ENCODE peak calls at places on chromosomes 11 and 22, in four cellular contexts. K, S, P and J are unnamed samples.

GRCh38 chr11:73317803-73318202 is 9.7 kb downstream of the ARHGEF17 start:
- DNase-seq in K (no peak), P (no peak), S (no peak), J (no peak)

GRCh38 chr11:62930157-62930556 is 9.0 kb upstream of the CHRM1 start:
- DNase-seq in P (no peak), S (no peak), K (no peak), J (no peak)

GRCh38 chr11:104372111-104372510 is 208.2 kb upstream of the PDGFD start:
- DNase-seq in K (no peak), S (no peak), P (no peak), J (no peak)

GRCh38 chr22:47017245-47017644 is 254.8 kb downstream of the TBC1D22A start:
- DNase-seq in K (no peak), P (no peak), S (no peak), J (no peak)

GRCh38 chr11:73321342-73322110 is 13.4 kb downstream of the ARHGEF17 start:
- DNase-seq in K (peak), P (no peak), S (peak), J (peak)

GRCh38 chr22:19844423-19845368 is 10.0 kb downstream of the GNB1L start:
- DNase-seq in P (no peak), K (peak), S (peak), J (no peak)

GRCh38 chr11:46326813-46327416 is 20.3 kb upstream of the DGKZ start:
- DNase-seq in K (no peak), S (no peak), P (no peak), J (no peak)

GRCh38 chr22:46063861-46064235 is 86.5 kb upstream of the PPARA start:
- DNase-seq in P (no peak), S (peak), K (no peak), J (no peak)

GRCh38 chr22:22854466-22854865 is 33.1 kb upstream of the IGLL5 start:
- DNase-seq in P (no peak), S (no peak), K (no peak), J (no peak)

GRCh38 chr11:107591098-107591445 is at the start of gene ELMOD1:
- DNase-seq in P (no peak), S (peak), K (peak), J (peak)

GRCh38 chr11:47461876-47462275 is 12.9 kb upstream of the RAPSN start:
- DNase-seq in P (no peak), S (no peak), K (no peak), J (no peak)

GRCh38 chr11:5937868-5938602 is 4.0 kb upstream of the OR56A3 start:
- DNase-seq in S (no peak), P (no peak), K (no peak), J (no peak)

GRCh38 chr11:60954421-60954820 is 2.4 kb upstream of the SLC15A3 start:
- DNase-seq in P (no peak), K (no peak), S (no peak), J (no peak)

GRCh38 chr22:23847991-23848864 is 9.4 kb upstream of the DERL3 start:
- DNase-seq in K (no peak), P (no peak), S (no peak), J (no peak)

GRCh38 chr11:45289369-45289768 is 3.2 kb upstream of the SYT13 start:
- DNase-seq in K (no peak), S (no peak), P (no peak), J (no peak)

GRCh38 chr11:96263361-96263763 is 79.6 kb downstream of the MAML2 start:
- DNase-seq in P (no peak), S (no peak), K (no peak), J (no peak)

GRCh38 chr22:46084943-46085830 is 65.1 kb upstream of the PPARA start:
- DNase-seq in P (no peak), S (peak), K (peak), J (no peak)

GRCh38 chr11:28621648-28622215 is 513.5 kb downstream of the METTL15 start:
- DNase-seq in S (no peak), K (no peak), P (no peak), J (no peak)

GRCh38 chr11:102046841-102047240 is 396 bp upstream of the CFAP300 start:
- DNase-seq in S (no peak), K (no peak), P (no peak), J (no peak)

DNA sequence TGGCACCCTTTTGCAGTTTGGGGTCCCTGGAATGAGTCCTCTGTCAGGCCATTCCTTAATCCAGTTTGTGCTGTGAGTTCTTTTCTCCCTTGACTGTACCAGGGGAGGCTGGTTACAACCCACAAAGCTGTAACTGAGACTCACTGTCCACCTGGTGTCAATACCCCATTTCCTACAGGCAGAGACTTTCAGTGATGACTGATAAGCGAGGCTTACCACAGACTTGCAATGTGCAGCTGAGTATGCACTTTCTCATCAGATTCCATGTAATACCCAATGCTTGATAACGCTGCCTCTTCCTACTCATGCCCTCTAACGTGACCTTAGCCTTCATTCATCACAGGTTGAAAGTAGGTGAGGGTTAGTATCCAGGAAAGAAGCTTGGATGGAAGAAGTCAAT is 120.1 kb downstream of the INSC start:
- DNase-seq in P (no peak), K (no peak), S (no peak), J (no peak)
- TF ChIP-seq CTCF in P (no peak), K (no peak), S (no peak), J (no peak)

GRCh38 chr22:50244420-50245213 is at the start of gene TUBGCP6:
- DNase-seq in S (peak), P (peak), K (peak), J (peak)
- TF ChIP-seq CTCF in S (no peak), P (no peak), K (peak), J (no peak)

GRCh38 chr11:116366451-116366850 is 406.3 kb downstream of the BUD13 start:
- DNase-seq in K (no peak), S (no peak), P (no peak), J (no peak)
- TF ChIP-seq CTCF in K (no peak), S (no peak), P (no peak), J (no peak)

GRCh38 chr11:17894929-17895658 is 117.8 kb downstream of the SERGEF start:
- DNase-seq in P (no peak), S (peak), K (no peak), J (no peak)

GRCh38 chr11:17892409-17892808 is 120.4 kb downstream of the SERGEF start:
- DNase-seq in S (no peak), P (no peak), K (no peak), J (no peak)

GRCh38 chr11:17887779-17888178 is 125.1 kb downstream of the SERGEF start:
- DNase-seq in P (no peak), K (peak), S (no peak), J (no peak)

DNA sequence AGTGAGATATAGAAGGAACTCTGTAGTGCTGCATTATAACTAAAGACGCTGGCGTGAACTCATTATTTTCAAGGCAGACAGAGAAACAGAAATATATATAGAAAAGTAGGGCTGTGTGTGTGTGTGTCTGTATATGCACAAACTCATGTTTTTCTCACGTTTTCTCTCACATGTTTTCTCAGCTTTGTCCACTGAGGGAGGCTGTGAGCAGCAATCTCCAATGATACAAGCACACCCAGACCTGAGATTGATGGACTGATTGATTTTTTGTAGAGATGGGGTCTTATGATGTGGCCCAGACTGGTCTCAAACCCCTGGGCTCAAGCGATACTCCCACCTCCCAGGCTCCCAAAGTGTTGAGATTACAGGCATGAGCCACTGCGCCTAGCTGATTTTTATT is 122.5 kb downstream of the SERGEF start:
- DNase-seq in P (no peak), S (no peak), K (peak), J (no peak)
- TF ChIP-seq CTCF in P (no peak), S (no peak), K (peak), J (no peak)

DNA sequence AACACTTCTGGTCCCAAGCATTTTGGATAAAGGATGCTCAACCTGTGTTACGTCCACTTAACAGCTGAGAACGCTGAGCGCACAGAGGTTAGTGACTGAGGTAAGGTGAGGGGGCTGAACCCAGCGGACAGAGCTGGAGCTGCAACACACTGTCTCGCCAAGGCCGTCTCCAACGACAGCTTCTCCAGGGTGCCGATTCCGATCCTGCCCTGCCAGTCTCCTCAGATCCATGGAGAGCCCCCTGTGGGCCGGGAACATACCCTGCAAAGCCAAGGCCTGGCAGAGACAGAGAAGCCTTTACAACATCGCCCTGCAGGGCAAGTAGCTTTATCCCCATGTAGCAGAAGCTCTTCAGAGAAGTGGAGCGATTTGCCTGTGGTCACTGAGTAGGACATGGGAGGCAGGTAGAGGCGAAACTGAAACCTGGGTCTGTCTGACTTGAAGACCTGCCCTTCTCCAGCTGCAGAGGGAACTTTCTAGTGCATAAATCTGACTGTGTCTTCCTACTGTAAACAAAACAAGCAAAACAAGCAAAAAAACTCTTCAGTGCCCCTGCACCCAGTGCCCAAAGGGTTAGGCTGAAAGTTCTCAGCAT is 72.8 kb downstream of the SCUBE1 start:
- DNase-seq in K (no peak), P (no peak), S (no peak), J (no peak)
- TF ChIP-seq CTCF in K (no peak), P (no peak), S (no peak), J (no peak)

DNA sequence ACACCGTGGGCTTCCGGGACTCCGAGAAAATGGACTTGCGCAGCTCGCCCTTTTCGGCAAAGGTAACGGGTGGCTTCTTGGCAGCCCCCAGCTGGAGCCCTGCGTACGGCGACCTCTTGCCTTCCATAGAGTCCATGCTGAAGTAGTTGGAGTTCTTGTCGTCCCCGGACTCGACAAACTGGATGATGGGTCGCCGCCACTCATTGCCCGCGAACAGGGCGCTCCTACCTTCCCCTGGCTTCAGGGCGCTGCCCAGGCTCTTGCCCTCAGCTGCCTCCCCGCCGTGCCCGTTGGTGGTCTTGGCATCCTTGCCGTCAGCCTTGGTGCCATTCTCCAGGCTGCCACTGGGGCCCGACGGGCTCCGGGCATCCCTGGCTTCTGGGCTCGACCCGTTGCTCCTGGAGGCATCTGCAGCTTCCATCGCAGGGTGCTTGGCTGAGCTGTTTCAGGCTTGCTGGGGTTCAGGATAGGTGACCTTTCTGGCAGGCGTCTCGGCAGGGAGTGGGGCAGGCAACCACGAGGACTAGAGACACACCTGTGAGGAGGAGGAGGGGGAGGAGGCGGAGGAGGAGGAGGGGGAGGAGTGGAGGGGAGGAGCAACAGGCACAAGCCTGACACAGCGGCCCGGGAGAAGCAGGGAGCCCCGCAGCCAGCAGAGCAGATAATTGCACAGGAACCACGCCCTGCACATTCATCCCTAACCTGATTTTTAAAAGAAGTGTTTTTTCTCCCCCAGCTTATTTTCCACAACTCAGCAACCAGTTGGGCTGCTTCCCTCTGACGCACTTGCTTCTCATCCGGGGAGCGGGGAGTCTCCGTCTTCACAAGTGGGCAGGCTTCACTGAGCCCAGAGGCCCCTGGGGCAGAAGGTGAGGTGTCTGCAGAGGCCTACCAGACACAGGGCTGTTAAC is at the start of gene TRIM29:
- DNase-seq in P (peak), K (peak), S (peak), J (peak)
- TF ChIP-seq CTCF in P (no peak), K (no peak), S (no peak), J (no peak)

DNA sequence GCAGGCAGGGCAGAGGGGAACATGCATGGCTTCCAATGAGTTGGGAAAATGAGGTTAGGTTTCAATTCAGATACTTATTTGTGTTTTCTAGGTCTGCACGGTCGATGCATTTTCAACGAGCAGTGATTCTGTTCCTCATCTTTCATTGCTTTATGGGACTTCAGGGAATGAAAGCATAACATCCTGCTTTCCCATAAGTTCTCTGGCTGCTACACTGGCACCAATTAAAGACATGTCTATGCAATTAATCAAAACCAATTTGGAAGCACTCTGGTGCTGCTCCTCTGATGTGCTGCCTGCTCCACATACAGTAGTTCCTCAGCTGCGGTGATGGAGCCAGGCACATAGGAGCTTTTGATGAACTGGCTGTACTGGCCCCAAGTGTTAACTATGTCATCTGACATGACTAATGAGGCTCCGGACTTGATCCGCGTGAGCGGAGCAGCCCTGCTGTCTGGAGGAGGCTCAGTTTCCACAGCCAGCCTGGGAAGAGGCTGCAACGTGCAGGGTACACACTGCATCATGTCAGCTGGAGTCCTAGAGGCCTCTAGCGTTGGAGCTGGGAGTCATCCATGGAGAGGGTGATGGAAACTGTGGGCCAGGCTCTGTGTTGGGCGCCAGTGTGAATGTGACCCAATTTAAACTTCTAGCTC is 29.8 kb downstream of the GVQW3 start:
- DNase-seq in S (no peak), P (no peak), K (no peak), J (no peak)
- TF ChIP-seq CTCF in S (no peak), P (no peak), K (no peak), J (no peak)

GRCh38 chr11:17733261-17733660 is 1.3 kb upstream of the KCNC1 start:
- DNase-seq in S (no peak), P (no peak), K (peak), J (no peak)

GRCh38 chr11:17730137-17730536 is 4.4 kb upstream of the KCNC1 start:
- DNase-seq in S (no peak), K (no peak), P (no peak), J (no peak)

GRCh38 chr11:17734986-17735822 is 623 bp downstream of the KCNC1 start:
- DNase-seq in S (peak), K (peak), P (no peak), J (peak)

GRCh38 chr11:17734418-17734911 is at the start of gene KCNC1:
- DNase-seq in P (no peak), K (peak), S (no peak), J (no peak)

DNA sequence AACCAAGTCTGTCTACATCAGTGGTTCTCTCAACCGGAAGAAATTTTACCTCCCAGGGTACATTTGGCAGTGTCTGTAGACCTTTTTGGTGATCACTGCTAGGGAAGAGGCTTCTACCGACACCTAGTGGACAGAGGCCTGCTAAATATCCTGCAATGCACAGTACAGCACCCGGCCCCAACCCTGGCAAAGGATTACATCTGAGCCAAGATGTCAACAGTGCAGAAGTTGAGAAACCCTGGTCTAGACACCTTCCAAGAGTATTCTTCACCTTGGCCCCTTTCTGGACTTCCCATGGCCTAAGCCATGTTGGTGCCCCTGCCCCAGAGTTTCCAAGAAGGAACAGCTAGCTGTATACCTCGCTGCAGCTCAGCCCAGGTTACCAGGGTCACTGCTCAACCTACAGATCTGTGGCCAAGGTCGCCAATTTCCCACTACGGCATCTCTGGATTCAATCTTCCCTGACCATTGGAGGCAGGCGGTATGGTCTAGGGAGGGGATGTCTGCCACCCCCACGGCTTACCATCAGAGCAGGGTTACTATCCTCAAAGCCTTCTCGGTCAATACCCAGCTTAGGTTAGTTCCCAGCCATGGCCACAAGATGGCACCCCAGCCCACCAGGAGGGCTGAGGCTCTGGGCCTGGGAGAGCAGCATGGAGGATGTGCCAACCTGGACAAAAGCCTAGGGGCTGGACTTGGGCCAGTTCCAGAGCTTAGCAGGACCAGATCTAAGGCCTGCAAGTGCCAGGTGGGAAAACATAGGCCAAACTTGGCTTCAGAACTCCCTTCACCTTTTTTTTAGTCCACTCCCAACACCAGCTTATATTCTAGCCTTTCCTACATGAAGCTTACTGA is 3.7 kb upstream of the KCNC1 start:
- DNase-seq in P (peak), K (peak), S (peak), J (peak)
- TF ChIP-seq CTCF in P (no peak), K (peak), S (peak), J (peak)

DNA sequence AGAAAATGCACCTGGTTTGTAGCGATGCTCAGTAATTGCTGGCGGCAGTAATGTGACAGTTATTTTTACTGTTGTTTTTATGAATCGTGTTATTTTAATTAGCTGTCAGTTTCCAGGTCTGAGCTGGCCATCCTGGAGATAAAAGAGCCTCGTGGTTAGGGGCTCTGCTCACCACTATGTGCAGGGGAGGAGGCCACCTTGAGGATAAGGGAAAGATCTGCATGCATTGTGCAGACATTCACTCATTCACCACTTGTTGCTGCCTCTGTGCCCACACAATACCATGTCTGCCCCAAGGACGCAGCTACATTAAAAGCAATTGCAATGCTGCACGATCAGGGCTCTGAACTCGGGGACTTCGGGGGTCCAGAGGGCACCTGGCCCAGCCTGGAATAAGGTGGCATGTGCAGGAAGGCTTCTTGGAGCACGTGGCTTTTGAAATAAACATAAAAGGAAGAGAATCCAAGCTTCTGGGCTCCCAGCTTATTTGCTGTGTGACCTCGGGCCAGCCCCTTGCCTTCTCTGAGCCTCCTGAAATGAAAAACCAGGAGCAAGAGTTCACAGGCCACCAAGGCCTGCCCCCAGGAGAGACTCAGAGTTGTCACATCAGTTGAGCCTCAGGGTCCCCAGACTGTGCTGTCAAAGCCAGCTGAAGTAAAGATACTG is 44.7 kb upstream of the SHISAL1 start:
- DNase-seq in S (no peak), P (no peak), K (no peak), J (no peak)
- TF ChIP-seq CTCF in S (no peak), P (no peak), K (no peak), J (no peak)